ENCODE peak calls at places on chromosomes 11 and 22, in four cellular contexts. U is fibroblast of mammary gland, G is HS-5, B is non-pigmented ciliary epithelial cell. E is an unnamed sample.

GRCh38 chr11:111045408-111045806 is 200.1 kb upstream of the POU2AF2 start:
- DNase-seq in G (no peak), U (no peak), B (no peak), E (no peak)

GRCh38 chr11:65310756-65311155 is 3.9 kb upstream of the CDC42EP2 start:
- DNase-seq in G (no peak), B (no peak), U (peak), E (no peak)

GRCh38 chr11:65275906-65276305 is 14.1 kb downstream of the POLA2 start:
- DNase-seq in U (no peak), G (no peak), B (no peak), E (no peak)

GRCh38 chr22:29251265-29251664 is 16.5 kb downstream of the RHBDD3 start:
- DNase-seq in G (no peak), U (no peak), B (no peak), E (no peak)

GRCh38 chr22:29216873-29217666 is 11.4 kb downstream of the EMID1 start:
- DNase-seq in G (no peak), U (no peak), B (no peak), E (peak)

GRCh38 chr11:121762820-121763219 is 310.1 kb upstream of the SORL1-AS1 start:
- DNase-seq in G (no peak), U (peak), B (no peak), E (no peak)

GRCh38 chr11:69939551-69940245 is 120.5 kb upstream of the FGF3 start:
- DNase-seq in U (no peak), B (no peak), G (no peak), E (no peak)

GRCh38 chr11:9529333-9529648 is 44.2 kb upstream of the WEE1 start:
- DNase-seq in B (no peak), G (no peak), U (peak), E (no peak)

GRCh38 chr22:49825944-49826602 is 1.6 kb downstream of the BRD1 start:
- DNase-seq in B (no peak), U (peak), G (peak), E (no peak)

GRCh38 chr11:109933126-109933525 is 160.1 kb upstream of the ZC3H12C start:
- DNase-seq in U (no peak), B (no peak), G (no peak), E (no peak)

GRCh38 chr11:17887779-17888178 is 125.1 kb downstream of the SERGEF start:
- DNase-seq in G (no peak), U (no peak), B (peak), E (no peak)

GRCh38 chr11:62120466-62120865 is 3.3 kb upstream of the INCENP start:
- DNase-seq in G (no peak), U (no peak), B (no peak), E (no peak)

GRCh38 chr11:17371614-17372013 is 16.8 kb downstream of the KCNJ11 start:
- DNase-seq in G (no peak), B (no peak), U (peak), E (no peak)

GRCh38 chr11:107549253-107549953 is 16.1 kb downstream of the ALKBH8 start:
- DNase-seq in B (no peak), G (no peak), U (peak), E (no peak)

GRCh38 chr11:90737328-90738050 is 514.6 kb upstream of the CHORDC1 start:
- DNase-seq in B (no peak), G (no peak), U (no peak), E (no peak)

GRCh38 chr11:130146797-130147196 is 12.8 kb upstream of the ST14 start:
- DNase-seq in U (no peak), B (no peak), G (no peak), E (no peak)

GRCh38 chr11:1261241-1262071 is 38.6 kb downstream of the MUC5B start:
- DNase-seq in U (no peak), B (no peak), G (no peak), E (no peak)

GRCh38 chr22:31346733-31347250 is 646 bp upstream of the PATZ1 start:
- DNase-seq in G (no peak), B (no peak), U (peak), E (no peak)

GRCh38 chr11:58900479-58901420 is 38.5 kb upstream of the GLYATL1 start:
- DNase-seq in U (peak), G (no peak), B (peak), E (no peak)

GRCh38 chr11:121246021-121246768 is 46.4 kb upstream of the SC5D start:
- DNase-seq in B (no peak), G (no peak), U (no peak), E (no peak)